ENCODE peak calls at places on chromosomes 3 and 15, in eight cellular contexts. A, W, Y, O, B, G, E and F are unnamed samples.

GRCh38 chr3:56190130-56190529 is 278.1 kb downstream of the ERC2 start:
- DNase-seq in A (no peak), W (no peak), Y (no peak), O (no peak), B (no peak), G (no peak), E (no peak), F (no peak)

GRCh38 chr3:9957214-9957613 is 5.0 kb upstream of the PRRT3 start:
- DNase-seq in A (peak; percentile 41), W (no peak), Y (no peak), O (peak; percentile 59), B (no peak), G (no peak), E (no peak), F (no peak)

GRCh38 chr3:53158700-53159414 is 2.2 kb upstream of the PRKCD start:
- DNase-seq in A (no peak), W (no peak), Y (no peak), O (no peak), B (no peak), G (no peak), E (no peak), F (no peak)

GRCh38 chr3:11591401-11592266 is 52.1 kb downstream of the VGLL4 start:
- DNase-seq in A (peak; percentile 82), W (no peak), Y (no peak), O (peak; percentile 83), B (peak; percentile 44), G (peak; percentile 86), E (peak; percentile 20), F (no peak)

GRCh38 chr15:60223161-60223560 is 174.6 kb downstream of the ANXA2 start:
- DNase-seq in A (no peak), W (no peak), Y (no peak), O (no peak), B (peak; percentile 66), G (no peak), E (no peak), F (no peak)

GRCh38 chr3:138433892-138434275 is 532 bp upstream of the ESYT3 start:
- DNase-seq in A (no peak), W (no peak), Y (no peak), O (no peak), B (no peak), G (no peak), E (no peak), F (no peak)

GRCh38 chr3:126166009-126166408 is 14.4 kb downstream of the ALDH1L1 start:
- DNase-seq in A (no peak), W (peak; percentile 72), Y (no peak), O (no peak), B (peak; percentile 45), G (no peak), E (no peak), F (no peak)

GRCh38 chr3:159761377-159761776 is 227.3 kb upstream of the IL12A start:
- DNase-seq in A (peak; percentile 9), W (no peak), Y (no peak), O (no peak), B (no peak), G (no peak), E (no peak), F (no peak)

GRCh38 chr15:56369234-56369633 is 4.0 kb downstream of the TEX9 start:
- DNase-seq in A (no peak), W (no peak), Y (no peak), O (no peak), B (peak; percentile 40), G (no peak), E (no peak), F (peak; percentile 48)

GRCh38 chr3:136819784-136820640 is 1.1 kb downstream of the SLC35G2 start:
- DNase-seq in A (peak; percentile 72), W (no peak), Y (no peak), O (peak; percentile 70), B (peak; percentile 86), G (peak; percentile 82), E (peak; percentile 46), F (peak; percentile 3)

GRCh38 chr3:121330118-121330517 is 215.7 kb downstream of the POLQ start:
- DNase-seq in A (no peak), W (no peak), Y (no peak), O (no peak), B (no peak), G (no peak), E (no peak), F (no peak)

GRCh38 chr3:110027446-110027845 is 690.1 kb upstream of the DPPA4 start:
- DNase-seq in A (peak; percentile 64), W (no peak), Y (no peak), O (peak; percentile 31), B (peak; percentile 79), G (no peak), E (peak; percentile 18), F (no peak)

GRCh38 chr15:80800067-80800466 is 20.9 kb downstream of the CEMIP start:
- DNase-seq in A (no peak), W (no peak), Y (no peak), O (no peak), B (peak; percentile 54), G (no peak), E (no peak), F (no peak)

GRCh38 chr3:42190701-42191442 is 75.1 kb downstream of the CCK start:
- DNase-seq in A (peak; percentile 77), W (no peak), Y (peak; percentile 56), O (peak; percentile 79), B (peak; percentile 58), G (no peak), E (peak; percentile 38), F (peak; percentile 80)
- TF ChIP-seq CTCF in A (peak; percentile 78), W (peak; percentile 87), Y (peak; percentile 90), O (peak; percentile 91), B (peak; percentile 82), G (peak; percentile 92), E (peak; percentile 86), F (peak; percentile 85)

GRCh38 chr15:71743861-71744382 is 66.4 kb upstream of the NR2E3 start:
- DNase-seq in A (peak; percentile 71), W (no peak), Y (peak; percentile 47), O (peak; percentile 82), B (peak; percentile 46), G (no peak), E (peak; percentile 55), F (peak; percentile 68)

GRCh38 chr15:71749500-71749899 is 60.9 kb upstream of the NR2E3 start:
- DNase-seq in A (no peak), W (no peak), Y (no peak), O (no peak), B (no peak), G (no peak), E (no peak), F (no peak)

GRCh38 chr15:71748327-71748726 is 62.0 kb upstream of the NR2E3 start:
- DNase-seq in A (peak; percentile 64), W (no peak), Y (no peak), O (peak; percentile 62), B (peak; percentile 50), G (no peak), E (peak; percentile 53), F (peak; percentile 17)

GRCh38 chr15:71746719-71747118 is 63.6 kb upstream of the NR2E3 start:
- DNase-seq in A (no peak), W (no peak), Y (no peak), O (no peak), B (peak; percentile 81), G (no peak), E (peak; percentile 24), F (peak; percentile 55)

GRCh38 chr15:71747128-71748083 is 62.9 kb upstream of the NR2E3 start:
- DNase-seq in A (peak; percentile 92), W (no peak), Y (no peak), O (peak; percentile 88), B (peak; percentile 98), G (no peak), E (peak; percentile 90), F (no peak)
- TF ChIP-seq CTCF in A (no peak), W (no peak), Y (no peak), O (peak; percentile 9), B (no peak), G (no peak), E (no peak), F (no peak)

DNA sequence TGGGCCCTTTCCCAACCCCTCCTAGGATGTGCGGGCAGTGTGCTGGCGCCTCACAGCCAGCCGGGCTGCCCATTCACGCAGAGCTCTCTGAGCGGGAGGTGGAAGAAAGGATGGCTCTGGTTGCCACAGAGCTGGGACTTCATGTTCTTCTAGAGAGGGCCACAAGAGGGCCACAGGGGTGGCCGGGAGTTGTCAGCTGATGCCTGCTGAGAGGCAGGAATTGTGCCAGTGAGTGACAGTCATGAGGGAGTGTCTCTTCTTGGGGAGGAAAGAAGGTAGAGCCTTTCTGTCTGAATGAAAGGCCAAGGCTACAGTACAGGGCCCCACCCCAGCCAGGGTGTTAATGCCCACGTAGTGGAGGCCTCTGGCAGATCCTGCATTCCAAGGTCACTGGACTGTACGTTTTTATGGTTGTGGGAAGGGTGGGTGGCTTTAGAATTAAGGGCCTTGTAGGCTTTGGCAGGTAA is 8.3 kb downstream of the FAM131A start:
- DNase-seq in A (peak; percentile 67), W (no peak), Y (no peak), O (peak; percentile 63), B (peak; percentile 66), G (peak; percentile 93), E (peak; percentile 75), F (peak; percentile 55)
- TF ChIP-seq CTCF in A (peak; percentile 60), W (peak; percentile 39), Y (no peak), O (peak; percentile 65), B (peak; percentile 74), G (peak; percentile 41), E (peak; percentile 52), F (peak; percentile 38)

GRCh38 chr3:182855076-182855475 is 61.8 kb downstream of the ATP11B start:
- DNase-seq in A (no peak), W (no peak), Y (no peak), O (no peak), B (no peak), G (no peak), E (no peak), F (no peak)
- TF ChIP-seq CTCF in A (no peak), W (no peak), Y (no peak), O (no peak), B (no peak), G (no peak), E (no peak), F (no peak)